ENCODE peak calls at places on chromosome 7, in nine cellular contexts. D is suprapubic skin, Y is heart left ventricle, E is stomach, G is tibial nerve, A is transverse colon, U is body of pancreas, N is K562, R is upper lobe of left lung. B is an unnamed sample.

GRCh38 chr7:98106647-98107312 is at the start of gene LMTK2:
- DNase-seq in D (peak; percentile 99), Y (peak; percentile 97), E (peak; percentile 96), G (peak; percentile 97), A (peak; percentile 97), U (peak; percentile 98), N (peak; percentile 99), R (peak; percentile 94), B (peak; percentile 98)

GRCh38 chr7:27151341-27151944 is 940 bp downstream of the HOXA3 start:
- DNase-seq in D (no peak), Y (no peak), E (no peak), G (no peak), A (no peak), U (no peak), N (no peak), R (no peak), B (no peak)

GRCh38 chr7:80335473-80336232 is 176.2 kb downstream of the GNAT3 start:
- DNase-seq in D (no peak), Y (no peak), E (no peak), G (no peak), A (peak; percentile 61), U (no peak), N (no peak), R (no peak), B (no peak)

GRCh38 chr7:57868771-57869483 is 418.9 kb downstream of the ZNF716 start:
- DNase-seq in D (peak; percentile 65), Y (peak; percentile 16), E (no peak), G (no peak), A (no peak), U (peak; percentile 11), N (peak; percentile 1), R (no peak), B (no peak)

GRCh38 chr7:138564365-138564764 is 104.3 kb downstream of the TRIM24 start:
- DNase-seq in D (no peak), Y (peak; percentile 36), E (peak; percentile 52), G (no peak), A (no peak), U (no peak), N (no peak), R (peak; percentile 37), B (peak; percentile 13)

GRCh38 chr7:35605760-35606159 is 89.2 kb downstream of the HERPUD2 start:
- DNase-seq in D (no peak), Y (no peak), E (no peak), G (no peak), A (no peak), U (no peak), N (no peak), R (no peak), B (peak; percentile 63)

GRCh38 chr7:137547477-137547876 is 203.9 kb upstream of the PTN start:
- DNase-seq in D (no peak), Y (no peak), E (no peak), G (no peak), A (no peak), U (no peak), N (no peak), R (no peak), B (no peak)

GRCh38 chr7:27193335-27194001 is 6.4 kb downstream of the HOXA13 start:
- DNase-seq in D (peak; percentile 76), Y (no peak), E (no peak), G (peak; percentile 12), A (no peak), U (no peak), N (no peak), R (no peak), B (no peak)

GRCh38 chr7:151506901-151507382 is 12.8 kb downstream of the RHEB start:
- DNase-seq in D (no peak), Y (no peak), E (no peak), G (no peak), A (no peak), U (no peak), N (peak; percentile 55), R (no peak), B (no peak)

GRCh38 chr7:4713183-4713784 is 31.2 kb downstream of the FOXK1 start:
- DNase-seq in D (peak; percentile 84), Y (no peak), E (no peak), G (no peak), A (peak; percentile 32), U (no peak), N (peak; percentile 46), R (peak; percentile 50), B (no peak)
- TF ChIP-seq POLR2A in D (no peak), Y (no peak), E (no peak), G (no peak), A (no peak), U (no peak), N (no peak), R (no peak), B (no peak)

GRCh38 chr7:47634273-47634672 is 52.4 kb upstream of the TNS3 start:
- DNase-seq in D (no peak), Y (no peak), E (no peak), G (no peak), A (no peak), U (no peak), N (no peak), R (no peak), B (no peak)
- H3K4me3 ChIP-seq in D (no peak overlapping the region), Y (no peak overlapping the region), E (no peak overlapping the region), G (no peak overlapping the region), A (no peak overlapping the region), U (no peak overlapping the region), N (no peak overlapping the region), R (no peak overlapping the region), B (no peak overlapping the region)

GRCh38 chr7:121803041-121803440 is 69.9 kb upstream of the PTPRZ1 start:
- DNase-seq in D (no peak), Y (no peak), E (no peak), G (no peak), A (no peak), U (no peak), N (no peak), R (no peak), B (no peak)

GRCh38 chr7:121797283-121798037 is 75.5 kb upstream of the PTPRZ1 start:
- DNase-seq in D (no peak), Y (no peak), E (no peak), G (no peak), A (no peak), U (no peak), N (no peak), R (no peak), B (no peak)

GRCh38 chr7:121798896-121799295 is 74.1 kb upstream of the PTPRZ1 start:
- DNase-seq in D (no peak), Y (no peak), E (no peak), G (no peak), A (no peak), U (no peak), N (no peak), R (no peak), B (no peak)

GRCh38 chr7:121798076-121798475 is 74.9 kb upstream of the PTPRZ1 start:
- DNase-seq in D (no peak), Y (no peak), E (no peak), G (no peak), A (no peak), U (no peak), N (no peak), R (no peak), B (no peak)

DNA sequence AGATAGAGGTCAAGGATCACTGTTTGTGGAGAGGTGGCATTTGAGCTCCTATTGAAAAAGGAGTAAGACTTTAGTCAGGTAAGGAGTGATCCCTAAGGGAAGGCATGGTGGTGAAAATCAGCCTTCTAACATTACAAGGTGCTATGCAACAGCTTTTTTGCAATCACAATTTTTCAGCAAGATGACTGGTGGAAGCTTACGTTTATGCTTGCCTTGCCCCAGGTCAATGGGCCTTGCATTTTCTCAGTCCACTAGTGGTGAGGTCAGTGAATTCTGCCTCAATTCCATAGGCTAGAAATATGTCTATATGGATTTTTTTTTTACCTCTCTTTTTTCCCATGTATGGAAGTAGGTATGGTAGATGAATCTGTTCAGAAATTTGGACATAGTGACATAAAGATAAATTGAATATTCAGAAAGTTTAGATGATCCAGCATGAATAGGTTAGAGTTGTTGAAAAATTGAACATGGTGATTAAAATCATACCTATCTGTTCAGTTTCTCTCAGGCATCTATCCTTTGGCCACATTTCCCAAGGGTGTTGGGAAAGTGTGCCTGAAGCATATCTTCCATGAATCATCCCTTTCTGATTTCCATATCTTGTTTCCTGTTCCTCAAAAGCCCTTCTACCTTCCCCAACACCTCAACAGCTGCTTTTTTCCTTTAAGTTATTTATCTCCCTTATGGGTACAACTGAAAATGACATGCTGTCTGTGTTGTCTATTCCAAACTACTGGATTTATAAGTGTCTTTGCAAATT is 71.9 kb upstream of the PTPRZ1 start:
- DNase-seq in D (no peak), Y (no peak), E (no peak), G (no peak), A (no peak), U (no peak), N (no peak), R (no peak), B (no peak)
- H3K4me1 ChIP-seq in D (peaks cover 35% of the 10 kb centered on the region), Y (no peaks in the 10 kb centered on the region), E (no peaks in the 10 kb centered on the region), G (peaks cover 21% of the 10 kb centered on the region), A (no peaks in the 10 kb centered on the region), U (no peaks in the 10 kb centered on the region), N (no peaks in the 10 kb centered on the region), R (no peaks in the 10 kb centered on the region), B (no peaks in the 10 kb centered on the region)

GRCh38 chr7:12685550-12685949 is 1.9 kb upstream of the ARL4A start:
- DNase-seq in D (no peak), Y (no peak), E (no peak), G (no peak), A (no peak), U (peak; percentile 37), N (no peak), R (no peak), B (peak; percentile 24)

GRCh38 chr7:12684733-12685132 is 2.7 kb upstream of the ARL4A start:
- DNase-seq in D (no peak), Y (no peak), E (no peak), G (no peak), A (no peak), U (no peak), N (no peak), R (no peak), B (no peak)

GRCh38 chr7:12687213-12688171 is at the start of gene ARL4A:
- DNase-seq in D (peak; percentile 100), Y (peak; percentile 100), E (peak; percentile 99), G (peak; percentile 99), A (peak; percentile 99), U (peak; percentile 99), N (peak; percentile 99), R (peak; percentile 99), B (peak; percentile 99)

GRCh38 chr7:12686234-12686893 is 1.1 kb upstream of the ARL4A start:
- DNase-seq in D (peak; percentile 96), Y (peak; percentile 95), E (peak; percentile 92), G (peak; percentile 76), A (peak; percentile 97), U (peak; percentile 94), N (peak; percentile 86), R (peak; percentile 97), B (peak; percentile 96)

DNA sequence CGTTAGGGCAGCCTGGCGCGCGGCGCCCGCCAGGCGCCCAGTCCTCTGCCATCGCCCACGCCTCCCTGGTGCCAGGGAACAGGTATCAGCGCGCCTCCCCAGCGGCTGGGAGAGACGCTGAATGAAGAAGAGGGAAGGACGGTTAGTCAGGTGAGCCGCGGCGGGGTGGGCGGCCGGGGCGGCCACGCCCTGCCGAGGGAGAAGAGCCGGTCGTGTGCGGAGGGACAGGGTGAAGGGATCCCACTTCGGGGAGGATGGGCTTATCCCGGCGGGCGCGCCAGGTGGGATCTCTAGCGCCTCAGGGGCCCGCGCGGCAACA is 580 bp upstream of the ARL4A start:
- DNase-seq in D (no peak), Y (no peak), E (no peak), G (no peak), A (no peak), U (no peak), N (no peak), R (no peak), B (no peak)
- TF ChIP-seq POLR2A in D (no peak), Y (no peak), E (no peak), G (peak; percentile 23), A (no peak), U (peak; percentile 8), N (no peak), R (peak; percentile 46), B (peak; percentile 4)